ENCODE peak calls at places on chromosomes 16 and 17, in eight cellular contexts. G, J, Y, W, C, T, B and O are unnamed samples.

GRCh38 chr17:6474376-6474775 is 30.1 kb downstream of the PIMREG start:
- DNase-seq in G (no peak), J (no peak), Y (no peak), W (no peak), C (no peak), T (no peak), B (no peak), O (no peak)

GRCh38 chr16:4338125-4338582 is 13.0 kb downstream of the PAM16 start:
- DNase-seq in G (no peak), J (no peak), Y (no peak), W (no peak), C (no peak), T (no peak), B (no peak), O (no peak)

GRCh38 chr17:19533718-19534561 is at the start of gene SLC47A1:
- DNase-seq in G (peak; percentile 58), J (peak; percentile 52), Y (no peak), W (no peak), C (peak; percentile 60), T (no peak), B (peak; percentile 67), O (no peak)

GRCh38 chr17:69188796-69189195 is 39.8 kb downstream of the ABCA10 start:
- DNase-seq in G (no peak), J (no peak), Y (no peak), W (no peak), C (no peak), T (no peak), B (no peak), O (no peak)

GRCh38 chr16:50227120-50227519 is 39.2 kb upstream of the ADCY7 start:
- DNase-seq in G (no peak), J (no peak), Y (no peak), W (no peak), C (no peak), T (no peak), B (no peak), O (no peak)

GRCh38 chr17:39753514-39754160 is 15.9 kb downstream of the GRB7 start:
- DNase-seq in G (no peak), J (no peak), Y (no peak), W (no peak), C (peak; percentile 69), T (peak; percentile 84), B (peak; percentile 70), O (no peak)

GRCh38 chr16:2787406-2787805 is at the start of gene PRSS33:
- DNase-seq in G (no peak), J (no peak), Y (no peak), W (no peak), C (no peak), T (no peak), B (no peak), O (no peak)

GRCh38 chr16:23959069-23959800 is 123.5 kb downstream of the PRKCB start:
- DNase-seq in G (no peak), J (no peak), Y (no peak), W (no peak), C (no peak), T (peak; percentile 23), B (no peak), O (no peak)

GRCh38 chr17:42844761-42845555 is 578 bp downstream of the AOC2 start:
- DNase-seq in G (no peak), J (no peak), Y (no peak), W (no peak), C (no peak), T (no peak), B (no peak), O (no peak)

GRCh38 chr17:42845556-42845917 is 1.2 kb downstream of the AOC2 start:
- DNase-seq in G (no peak), J (no peak), Y (no peak), W (no peak), C (no peak), T (no peak), B (no peak), O (no peak)

GRCh38 chr17:42845918-42846593 is 1.7 kb downstream of the AOC2 start:
- DNase-seq in G (no peak), J (no peak), Y (no peak), W (no peak), C (no peak), T (no peak), B (no peak), O (no peak)

GRCh38 chr17:42843358-42843934 is 934 bp upstream of the AOC2 start:
- DNase-seq in G (peak; percentile 73), J (peak; percentile 69), Y (peak; percentile 51), W (no peak), C (peak; percentile 80), T (peak; percentile 62), B (no peak), O (peak; percentile 20)

GRCh38 chr17:42844271-42844670 is at the start of gene AOC2:
- DNase-seq in G (no peak), J (no peak), Y (no peak), W (no peak), C (no peak), T (no peak), B (no peak), O (no peak)
- H3K27ac ChIP-seq in G (no peak within 1 kb of the TSS), J (no peak within 1 kb of the TSS), Y (no peak within 1 kb of the TSS), W (no peak within 1 kb of the TSS), C (no peak within 1 kb of the TSS), T (no peak within 1 kb of the TSS), B (no peak within 1 kb of the TSS), O (no peak within 1 kb of the TSS)

GRCh38 chr16:86459266-86459665 is 51.1 kb upstream of the FOXF1 start:
- DNase-seq in G (no peak), J (no peak), Y (no peak), W (no peak), C (no peak), T (no peak), B (no peak), O (no peak)
- TF ChIP-seq POLR2AphosphoS5 in G (no peak), J (no peak), Y (no peak), W (no peak), C (no peak), T (no peak), B (no peak), O (no peak)

GRCh38 chr16:86505185-86505898 is 5.0 kb upstream of the FOXF1 start:
- DNase-seq in G (no peak), J (no peak), Y (no peak), W (no peak), C (peak; percentile 67), T (peak; percentile 18), B (peak; percentile 70), O (no peak)
- TF ChIP-seq EZH2 in G (peak; percentile 99), J (peak; percentile 100), Y (no peak), W (no peak), C (peak; percentile 85), T (no peak), B (peak; percentile 77), O (no peak)

GRCh38 chr16:84554627-84555328 is 50.3 kb upstream of the MEAK7 start:
- DNase-seq in G (peak; percentile 49), J (no peak), Y (no peak), W (no peak), C (no peak), T (no peak), B (no peak), O (no peak)

GRCh38 chr16:84557504-84557903 is 53.0 kb upstream of the MEAK7 start:
- DNase-seq in G (no peak), J (no peak), Y (no peak), W (no peak), C (peak; percentile 50), T (no peak), B (peak; percentile 57), O (no peak)

GRCh38 chr16:84557059-84557458 is 52.6 kb upstream of the MEAK7 start:
- DNase-seq in G (no peak), J (no peak), Y (no peak), W (no peak), C (peak; percentile 67), T (no peak), B (no peak), O (no peak)

GRCh38 chr16:84553873-84554399 is 49.5 kb upstream of the MEAK7 start:
- DNase-seq in G (no peak), J (no peak), Y (no peak), W (no peak), C (no peak), T (no peak), B (no peak), O (no peak)

GRCh38 chr16:84555418-84556196 is 51.1 kb upstream of the MEAK7 start:
- DNase-seq in G (no peak), J (no peak), Y (no peak), W (no peak), C (peak; percentile 67), T (no peak), B (peak; percentile 57), O (no peak)
- H3K27ac ChIP-seq in G (no peak overlapping the region), J (no peak overlapping the region), Y (no peak overlapping the region), W (no peak overlapping the region), C (peak overlapping the region; percentile 51), T (no peak overlapping the region), B (no peak overlapping the region), O (no peak overlapping the region)

DNA sequence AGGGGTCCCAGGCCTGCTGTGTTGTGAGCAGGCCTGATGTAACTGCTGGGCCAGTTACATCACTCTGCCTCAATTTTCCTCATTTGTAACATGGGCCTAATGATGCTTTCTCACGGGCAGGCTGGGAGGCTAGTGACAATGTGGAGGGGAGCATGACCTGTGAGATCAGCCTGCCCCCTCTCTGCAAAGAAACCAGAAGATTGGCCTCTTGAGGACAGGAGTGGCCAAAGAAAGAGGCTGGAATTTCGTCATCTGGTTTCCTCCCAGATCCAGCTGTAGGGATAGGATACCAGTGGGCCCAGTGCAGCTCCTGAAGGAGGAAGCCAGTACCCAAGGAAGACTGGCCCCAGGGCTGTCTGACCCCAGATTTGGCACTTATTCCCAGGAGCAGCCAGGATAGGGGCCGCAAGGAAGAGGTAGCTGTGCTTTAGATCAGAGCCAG is 615 bp upstream of the SREBF1 start:
- DNase-seq in G (peak; percentile 60), J (peak; percentile 69), Y (peak; percentile 69), W (no peak), C (peak; percentile 75), T (no peak), B (no peak), O (no peak)
- TF ChIP-seq POLR2AphosphoS5 in G (peak; percentile 9), J (no peak), Y (no peak), W (no peak), C (peak; percentile 61), T (no peak), B (no peak), O (no peak)

GRCh38 chr17:54968259-54968953 is at the start of the genes COX11 and STXBP4:
- DNase-seq in G (peak; percentile 97), J (peak; percentile 98), Y (peak; percentile 98), W (peak; percentile 95), C (peak; percentile 96), T (peak; percentile 93), B (peak; percentile 93), O (peak; percentile 75)
- TF ChIP-seq EZH2 in G (no peak), J (no peak), Y (no peak), W (no peak), C (no peak), T (no peak), B (no peak), O (no peak)